ENCODE peak calls at places on chromosomes 5 and 9, in seven cellular contexts. D is HCT116, K is GM12878, U is K562, V is H1, M is HepG2, O is SK-N-SH. R is an unnamed sample.

GRCh38 chr9:128420651-128421473 is at the start of gene CERCAM:
- DNase-seq in D (no peak), K (no peak), U (peak), V (peak), M (peak), O (peak), R (peak)

GRCh38 chr9:20570086-20570485 is 52.2 kb downstream of the MLLT3 start:
- DNase-seq in D (no peak), K (no peak), U (no peak), V (no peak), M (no peak), O (no peak), R (no peak)

GRCh38 chr9:87684627-87685204 is 41.2 kb upstream of the CTSL start:
- DNase-seq in D (peak), K (no peak), U (peak), V (peak), M (peak), O (peak), R (peak)

GRCh38 chr5:144036476-144036875 is 134.0 kb downstream of the YIPF5 start:
- DNase-seq in D (no peak), K (no peak), U (no peak), V (no peak), M (no peak), O (no peak), R (no peak)

GRCh38 chr9:86563350-86563749 is 209.1 kb upstream of the TUT7 start:
- DNase-seq in D (no peak), K (no peak), U (no peak), V (no peak), M (no peak), O (no peak), R (no peak)

GRCh38 chr9:137717776-137718327 is 99.0 kb downstream of the EHMT1 start:
- DNase-seq in D (no peak), K (no peak), U (no peak), V (no peak), M (no peak), O (no peak), R (no peak)

GRCh38 chr5:142197098-142197497 is 88.5 kb downstream of the NDFIP1 start:
- DNase-seq in D (no peak), K (no peak), U (no peak), V (no peak), M (no peak), O (no peak), R (no peak)

GRCh38 chr9:136551401-136552116 is 5.7 kb upstream of the NOTCH1 start:
- DNase-seq in D (no peak), K (no peak), U (peak), V (peak), M (no peak), O (no peak), R (peak)

GRCh38 chr9:35603506-35603985 is 1.5 kb upstream of the TESK1 start:
- DNase-seq in D (no peak), K (no peak), U (no peak), V (peak), M (peak), O (peak), R (no peak)

GRCh38 chr5:168121138-168121494 is 170.3 kb upstream of the WWC1 start:
- DNase-seq in D (no peak), K (no peak), U (no peak), V (no peak), M (no peak), O (no peak), R (no peak)

GRCh38 chr5:137696481-137696880 is 39.4 kb downstream of the KLHL3 start:
- DNase-seq in D (no peak), K (no peak), U (no peak), V (no peak), M (no peak), O (no peak), R (no peak)

GRCh38 chr5:171537463-171537862 is 118.0 kb downstream of the FGF18 start:
- DNase-seq in D (no peak), K (no peak), U (no peak), V (no peak), M (no peak), O (no peak), R (no peak)

GRCh38 chr5:112165399-112165798 is 253.7 kb downstream of the EPB41L4A start:
- DNase-seq in D (no peak), K (no peak), U (no peak), V (no peak), M (no peak), O (no peak), R (no peak)

GRCh38 chr9:20732118-20732517 is 48.1 kb downstream of the FOCAD start:
- DNase-seq in D (no peak), K (no peak), U (no peak), V (no peak), M (no peak), O (no peak), R (no peak)

GRCh38 chr5:93622240-93622885 is 39.3 kb downstream of the NR2F1 start:
- DNase-seq in D (no peak), K (no peak), U (no peak), V (no peak), M (peak), O (peak), R (no peak)

GRCh38 chr5:19018822-19019221 is 969.2 kb downstream of the CDH18 start:
- DNase-seq in D (no peak), K (no peak), U (no peak), V (no peak), M (no peak), O (no peak), R (no peak)

GRCh38 chr5:168579206-168579986 is at the start of gene PANK3:
- DNase-seq in D (peak), K (peak), U (peak), V (peak), M (peak), O (peak), R (peak)

GRCh38 chr5:179967489-179967888 is 59.8 kb upstream of the TBC1D9B start:
- DNase-seq in D (no peak), K (no peak), U (no peak), V (no peak), M (peak), O (no peak), R (no peak)

GRCh38 chr9:102113191-102113590 is 374.7 kb upstream of the GRIN3A start:
- DNase-seq in D (no peak), K (no peak), U (no peak), V (no peak), M (no peak), O (no peak), R (no peak)

GRCh38 chr9:136613824-136614371 is 48.8 kb upstream of the EGFL7 start:
- DNase-seq in D (no peak), K (no peak), U (no peak), V (no peak), M (no peak), O (no peak), R (no peak)

GRCh38 chr5:63603996-63604395 is 358.2 kb downstream of the HTR1A start:
- DNase-seq in D (no peak), K (no peak), U (no peak), V (no peak), M (no peak), O (no peak), R (no peak)

GRCh38 chr9:137671721-137672120 is 52.9 kb downstream of the EHMT1 start:
- DNase-seq in D (no peak), K (no peak), U (no peak), V (no peak), M (no peak), O (no peak), R (no peak)

GRCh38 chr9:38000332-38000731 is 68.7 kb downstream of the SHB start:
- DNase-seq in D (no peak), K (no peak), U (peak), V (peak), M (no peak), O (no peak), R (no peak)

GRCh38 chr5:675876-676698 is 17.1 kb downstream of the TPPP start:
- DNase-seq in D (no peak), K (no peak), U (no peak), V (peak), M (no peak), O (no peak), R (peak)
- TF ChIP-seq JUND in D (no peak), K (no peak), U (no peak), V (no peak), M (no peak), O (no peak), R (no peak)

DNA sequence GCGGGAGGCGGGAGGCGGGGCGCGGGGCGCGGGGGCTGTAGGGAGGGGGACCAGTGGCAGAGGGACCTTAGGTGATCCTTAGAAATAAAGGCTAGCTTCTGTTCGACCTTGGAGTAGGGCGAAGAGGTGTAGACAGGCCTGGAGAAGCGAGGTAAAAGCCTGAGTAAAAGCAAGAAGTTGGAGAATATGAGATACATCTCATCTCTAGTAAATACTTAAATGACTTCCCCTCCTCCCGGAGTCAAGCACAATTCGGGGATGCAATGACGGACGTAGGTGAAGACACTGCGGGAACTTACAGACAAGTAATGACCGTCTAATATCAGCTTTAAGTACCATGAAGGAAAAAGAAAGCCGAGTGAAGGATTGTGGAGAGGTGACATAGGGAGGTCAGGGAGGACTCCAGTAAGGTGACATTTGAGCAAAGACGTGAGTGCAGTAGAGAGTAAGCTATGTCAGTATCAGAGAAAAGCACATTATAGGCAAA is 468 bp downstream of the SMC2 start:
- DNase-seq in D (no peak), K (no peak), U (no peak), V (no peak), M (peak), O (no peak), R (no peak)
- TF ChIP-seq JUND in D (no peak), K (no peak), U (no peak), V (no peak), M (no peak), O (no peak), R (no peak)

DNA sequence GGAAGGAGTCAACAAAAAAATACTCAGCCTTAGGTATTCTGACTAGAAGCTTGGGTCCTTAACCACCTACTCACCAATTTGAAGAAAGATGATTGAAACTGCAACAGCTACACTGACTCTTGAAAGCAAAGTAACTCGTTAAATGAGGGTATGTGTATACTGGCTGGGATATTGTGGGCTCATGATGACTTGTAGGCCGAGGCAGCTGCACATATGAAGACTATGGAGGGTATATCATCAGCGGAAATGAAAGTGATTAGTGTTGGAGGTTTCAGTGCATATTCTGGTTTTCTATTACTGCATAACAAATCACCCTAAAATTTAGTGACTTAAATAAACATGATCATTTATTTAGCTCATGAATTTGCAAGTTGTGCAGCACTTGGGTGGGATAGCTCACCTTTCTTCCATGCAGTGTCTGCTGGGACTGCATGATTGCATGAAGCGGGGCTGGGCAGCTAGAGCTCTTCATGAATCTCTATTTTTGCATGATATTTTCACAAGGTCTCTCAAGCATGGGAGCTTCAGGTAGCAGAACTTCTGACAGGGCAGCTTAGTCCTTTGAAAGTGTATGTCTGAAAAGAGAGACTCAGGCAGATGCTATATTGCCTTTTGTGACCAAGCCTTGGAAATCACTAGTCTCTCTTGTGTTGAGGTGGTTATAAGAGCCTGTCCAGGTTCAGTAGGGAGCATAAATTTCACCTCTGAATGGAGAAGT is 96.1 kb upstream of the CDKN2B start:
- DNase-seq in D (no peak), K (peak), U (no peak), V (no peak), M (no peak), O (no peak), R (no peak)
- TF ChIP-seq JUND in D (no peak), K (no peak), U (no peak), V (no peak), M (no peak), O (no peak), R (no peak)

DNA sequence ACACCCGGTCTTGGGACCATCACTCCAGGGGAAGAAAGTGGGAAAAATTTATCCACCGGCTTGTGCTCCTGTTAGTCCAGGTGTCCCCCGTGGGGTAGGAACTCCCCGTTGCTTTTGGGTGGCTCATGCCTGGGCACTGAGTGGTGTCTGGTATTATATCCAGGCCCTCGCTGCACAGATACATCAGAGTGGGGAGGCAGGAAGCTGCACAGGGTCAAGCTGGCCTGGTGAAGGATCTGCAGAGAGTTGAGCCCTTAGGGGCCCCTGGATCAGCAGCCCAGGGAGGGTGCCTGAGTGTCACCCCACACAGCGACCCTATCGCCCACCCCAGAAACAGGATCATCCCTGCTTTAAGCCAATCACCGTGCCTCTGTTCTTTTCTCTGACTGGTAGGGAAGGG is 24.4 kb upstream of the COL5A1 start:
- DNase-seq in D (no peak), K (no peak), U (no peak), V (no peak), M (no peak), O (no peak), R (no peak)
- TF ChIP-seq JUND in D (no peak), K (no peak), U (no peak), V (no peak), M (no peak), O (no peak), R (no peak)

R was measured in T47D.